ENCODE peak calls at places on chromosomes 6 and 20, in six cellular contexts. U, Q, E, P, V and Z are unnamed samples.

GRCh38 chr6:99606670-99607415 is at the start of gene PRDM13:
- DNase-seq in U (no peak), Q (no peak), E (no peak), P (no peak), V (no peak), Z (no peak)

GRCh38 chr6:135438907-135439535 is 58.5 kb downstream of the AHI1 start:
- DNase-seq in U (peak; percentile 75), Q (no peak), E (no peak), P (peak; percentile 6), V (peak; percentile 66), Z (peak; percentile 12)

GRCh38 chr20:35146299-35146921 is 726 bp downstream of the EDEM2 start:
- DNase-seq in U (peak; percentile 51), Q (peak; percentile 67), E (no peak), P (no peak), V (no peak), Z (no peak)

GRCh38 chr20:10585308-10585707 is 88.5 kb downstream of the JAG1 start:
- DNase-seq in U (no peak), Q (no peak), E (no peak), P (no peak), V (no peak), Z (no peak)

GRCh38 chr6:17938885-17939284 is 48.5 kb downstream of the KIF13A start:
- DNase-seq in U (no peak), Q (no peak), E (no peak), P (no peak), V (peak; percentile 65), Z (peak; percentile 35)

GRCh38 chr6:110814488-110815259 is 595 bp downstream of the CDK19 start:
- DNase-seq in U (peak; percentile 88), Q (peak; percentile 80), E (no peak), P (peak; percentile 79), V (peak; percentile 23), Z (peak; percentile 30)

GRCh38 chr6:13450628-13451027 is 36.8 kb downstream of the GFOD1 start:
- DNase-seq in U (no peak), Q (no peak), E (no peak), P (no peak), V (no peak), Z (no peak)

GRCh38 chr20:48864738-48865318 is 37.0 kb upstream of the PREX1 start:
- DNase-seq in U (peak; percentile 40), Q (no peak), E (no peak), P (no peak), V (no peak), Z (no peak)

GRCh38 chr20:14757728-14758127 is 420.3 kb upstream of the FLRT3 start:
- DNase-seq in U (no peak), Q (no peak), E (no peak), P (no peak), V (no peak), Z (no peak)

GRCh38 chr20:49887251-49887827 is 28.0 kb downstream of the SPATA2 start:
- DNase-seq in U (no peak), Q (peak; percentile 37), E (no peak), P (no peak), V (no peak), Z (peak; percentile 4)

GRCh38 chr20:49889943-49890650 is 25.2 kb downstream of the SPATA2 start:
- DNase-seq in U (no peak), Q (peak; percentile 21), E (no peak), P (no peak), V (peak; percentile 8), Z (no peak)

GRCh38 chr20:49887828-49888340 is 27.4 kb downstream of the SPATA2 start:
- DNase-seq in U (no peak), Q (peak; percentile 58), E (no peak), P (no peak), V (no peak), Z (no peak)

GRCh38 chr20:49889245-49889942 is 25.9 kb downstream of the SPATA2 start:
- DNase-seq in U (no peak), Q (peak; percentile 22), E (no peak), P (no peak), V (no peak), Z (no peak)

GRCh38 chr20:49888341-49889244 is 26.7 kb downstream of the SPATA2 start:
- DNase-seq in U (peak; percentile 80), Q (peak; percentile 65), E (no peak), P (no peak), V (peak; percentile 34), Z (peak; percentile 18)
- TF ChIP-seq CTCF in U (peak; percentile 94), Q (peak; percentile 74), E (peak; percentile 84), P (peak; percentile 82), V (peak; percentile 88), Z (peak; percentile 91)

GRCh38 chr20:51004305-51004727 is 18.6 kb downstream of the KCNG1 start:
- DNase-seq in U (no peak), Q (no peak), E (no peak), P (no peak), V (no peak), Z (no peak)
- TF ChIP-seq CTCF in U (no peak), Q (no peak), E (no peak), P (no peak), V (no peak), Z (peak; percentile 12)

GRCh38 chr6:84017709-84018452 is 15.7 kb upstream of the MRAP2 start:
- DNase-seq in U (no peak), Q (no peak), E (no peak), P (peak; percentile 8), V (no peak), Z (no peak)

GRCh38 chr6:84013931-84014330 is 19.6 kb upstream of the MRAP2 start:
- DNase-seq in U (no peak), Q (no peak), E (no peak), P (no peak), V (no peak), Z (no peak)

GRCh38 chr6:84018453-84019061 is 15.0 kb upstream of the MRAP2 start:
- DNase-seq in U (no peak), Q (no peak), E (no peak), P (no peak), V (peak; percentile 75), Z (no peak)

GRCh38 chr6:84013354-84013753 is 20.2 kb upstream of the MRAP2 start:
- DNase-seq in U (no peak), Q (no peak), E (no peak), P (no peak), V (no peak), Z (no peak)

GRCh38 chr6:84016029-84016428 is 17.5 kb upstream of the MRAP2 start:
- DNase-seq in U (no peak), Q (no peak), E (no peak), P (no peak), V (no peak), Z (no peak)
- TF ChIP-seq CTCF in U (no peak), Q (no peak), E (no peak), P (no peak), V (no peak), Z (no peak)

DNA sequence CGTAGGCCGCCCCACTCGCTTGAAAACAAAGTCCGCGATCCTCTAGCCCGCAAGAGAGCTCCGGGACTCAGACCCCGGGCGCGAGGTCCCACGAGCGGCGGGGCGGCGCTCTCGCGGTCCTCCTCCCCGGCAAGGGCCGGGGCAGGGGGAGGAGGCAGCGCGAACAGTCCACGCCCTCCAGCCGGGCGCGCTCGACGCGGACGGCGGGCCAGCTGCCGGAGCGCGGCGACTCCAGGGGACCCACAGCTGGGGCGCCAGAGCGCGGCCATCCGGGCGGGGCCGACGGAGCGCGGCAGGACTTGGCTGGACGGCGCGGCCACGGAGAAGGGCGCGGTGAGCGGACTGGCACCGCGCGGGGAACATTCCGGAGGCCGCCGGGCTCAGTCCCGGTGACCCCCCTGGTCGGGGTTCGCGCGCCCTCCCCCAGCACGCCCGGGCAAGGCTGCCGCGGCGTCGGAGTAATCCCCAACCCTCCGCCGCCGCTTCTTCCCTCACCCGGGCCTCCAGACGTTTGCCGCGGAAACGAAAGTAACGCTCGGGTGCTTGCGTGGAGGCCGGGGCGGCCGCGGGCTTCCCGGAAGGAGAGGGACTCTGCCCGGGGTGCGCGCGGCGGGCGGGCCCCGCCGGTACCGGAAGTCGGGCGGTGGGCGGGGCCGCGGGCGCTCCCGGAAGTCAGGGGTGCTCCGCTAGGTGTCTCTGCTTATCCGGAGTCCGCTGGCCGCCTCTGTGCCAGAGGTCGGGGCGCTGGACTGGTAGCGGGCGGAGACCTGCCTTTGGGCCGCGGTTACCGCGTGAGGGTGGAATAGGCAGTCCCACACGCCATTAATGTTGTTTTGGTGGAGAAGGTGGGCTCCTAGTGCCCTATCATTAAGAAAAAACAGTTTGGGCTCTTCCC is at the start of gene RIPK1:
- DNase-seq in U (peak; percentile 95), Q (peak; percentile 97), E (peak; percentile 58), P (peak; percentile 97), V (peak; percentile 64), Z (peak; percentile 86)
- TF ChIP-seq CTCF in U (peak; percentile 17), Q (peak; percentile 27), E (peak; percentile 46), P (peak; percentile 38), V (peak; percentile 54), Z (peak; percentile 49)

GRCh38 chr6:72624557-72625160 is 2.8 kb downstream of the KCNQ5 start:
- DNase-seq in U (peak; percentile 77), Q (no peak), E (no peak), P (no peak), V (peak; percentile 51), Z (peak; percentile 42)
- TF ChIP-seq CTCF in U (peak; percentile 55), Q (peak; percentile 30), E (peak; percentile 80), P (peak; percentile 49), V (peak; percentile 63), Z (peak; percentile 86)